ENCODE peak calls at places on chromosomes 13 and 19, in six cellular contexts. U is mesendoderm, W is OCI-LY7, A is Kasumi-1, K is aorta, Z is NCI-H1694. F is an unnamed sample.

GRCh38 chr13:46668302-46668720 is 115.3 kb downstream of the LRCH1 start:
- DNase-seq in U (no peak), Z (no peak), K (peak), A (peak), W (peak), F (no peak)

GRCh38 chr19:8557637-8558238 is 19.5 kb downstream of the MYO1F start:
- DNase-seq in W (no peak), Z (no peak), U (no peak), A (no peak), K (no peak), F (no peak)

GRCh38 chr13:49935171-49936084 is 712 bp downstream of the SPRYD7 start:
- DNase-seq in A (peak), K (no peak), W (peak), Z (peak), U (peak), F (peak)

GRCh38 chr19:17762505-17763229 is 11.4 kb downstream of the FCHO1 start:
- DNase-seq in A (peak), Z (no peak), U (peak), W (peak), K (peak), F (no peak)

GRCh38 chr13:48496796-48497195 is 36.1 kb downstream of the RCBTB2 start:
- DNase-seq in K (no peak), A (no peak), U (no peak), W (no peak), Z (no peak), F (no peak)

GRCh38 chr13:36919206-36919832 is 719 bp downstream of the SMAD9 start:
- DNase-seq in W (peak), K (peak), A (no peak), Z (peak), U (peak), F (peak)

GRCh38 chr19:49636230-49636932 is 3.6 kb downstream of the RRAS start:
- DNase-seq in K (no peak), W (no peak), Z (no peak), A (no peak), U (no peak), F (no peak)

GRCh38 chr19:49809155-49809986 is 3.7 kb downstream of the FUZ start:
- DNase-seq in A (no peak), Z (no peak), U (peak), K (peak), W (peak), F (no peak)

GRCh38 chr19:58584498-58585441 is 11.6 kb upstream of the MZF1 start:
- DNase-seq in W (no peak), K (no peak), U (no peak), Z (no peak), A (no peak), F (no peak)

GRCh38 chr13:31870511-31870910 is 131.2 kb downstream of the RXFP2 start:
- DNase-seq in U (no peak), K (no peak), A (no peak), Z (no peak), W (no peak), F (no peak)

GRCh38 chr19:56071151-56071550 is 49.9 kb downstream of the ZNF787 start:
- DNase-seq in W (peak), A (peak), U (peak), K (no peak), Z (no peak), F (no peak)

GRCh38 chr13:35599385-35599784 is 122.9 kb upstream of the MAB21L1 start:
- DNase-seq in Z (no peak), A (no peak), U (peak), W (no peak), K (no peak), F (no peak)

GRCh38 chr19:12331211-12331941 is 2.1 kb downstream of the ZNF563 start:
- DNase-seq in U (no peak), K (no peak), Z (no peak), A (no peak), W (peak), F (no peak)

GRCh38 chr13:36154567-36155231 is 23.5 kb upstream of the DCLK1 start:
- DNase-seq in W (no peak), Z (no peak), U (peak), A (no peak), K (no peak), F (no peak)

GRCh38 chr19:13024126-13024957 is 29.1 kb downstream of the NFIX start:
- DNase-seq in A (no peak), W (no peak), U (peak), Z (no peak), K (no peak), F (no peak)

GRCh38 chr19:788821-789472 is 8.3 kb upstream of the PTBP1 start:
- DNase-seq in K (no peak), W (no peak), A (no peak), Z (no peak), U (peak), F (no peak)

GRCh38 chr13:75486146-75486545 is 4.2 kb upstream of the TBC1D4 start:
- DNase-seq in U (peak), W (no peak), A (no peak), K (no peak), Z (no peak), F (no peak)

GRCh38 chr19:17683078-17683477 is 5.1 kb downstream of the UNC13A start:
- DNase-seq in U (no peak), Z (no peak), K (no peak), A (no peak), W (no peak), F (no peak)

GRCh38 chr13:30978981-30979956 is 46.8 kb downstream of the TEX26 start:
- DNase-seq in Z (peak), W (peak), U (peak), A (peak), K (no peak), F (no peak)

GRCh38 chr19:33796164-33797100 is at the start of gene KCTD15:
- DNase-seq in U (peak), K (peak), W (peak), Z (no peak), A (peak), F (no peak)

GRCh38 chr19:31742249-31742648 is 393.0 kb upstream of the TSHZ3 start:
- DNase-seq in U (no peak), A (no peak), Z (no peak), W (no peak), K (no peak), F (no peak)

GRCh38 chr13:25886438-25887214 is 165.2 kb downstream of the SHISA2 start:
- DNase-seq in U (no peak), A (no peak), W (no peak), Z (no peak), K (no peak), F (peak)

GRCh38 chr19:42409477-42409876 is 17.7 kb downstream of the LIPE start:
- DNase-seq in U (no peak), W (no peak), K (peak), Z (no peak), A (no peak), F (no peak)

GRCh38 chr19:6421075-6422014 is 3.3 kb downstream of the KHSRP start:
- DNase-seq in Z (no peak), K (no peak), W (no peak), A (no peak), U (no peak), F (no peak)

GRCh38 chr19:41384351-41384750 is 8.0 kb downstream of the TMEM91 start:
- DNase-seq in Z (no peak), U (no peak), K (no peak), A (no peak), W (no peak), F (no peak)

GRCh38 chr13:44224433-44225149 is 149.0 kb upstream of the SERP2 start:
- DNase-seq in A (no peak), Z (no peak), U (no peak), K (no peak), W (no peak), F (no peak)

GRCh38 chr13:32311188-32311897 is 3.8 kb downstream of the ZAR1L start:
- DNase-seq in K (no peak), W (no peak), U (no peak), Z (no peak), A (no peak), F (no peak)

GRCh38 chr13:52738719-52739467 is 727 bp downstream of the CNMD start:
- DNase-seq in U (peak), W (no peak), A (peak), Z (no peak), K (peak), F (no peak)

GRCh38 chr19:41548954-41549688 is 26.8 kb upstream of the CEACAM21 start:
- DNase-seq in K (no peak), U (peak), A (peak), Z (no peak), W (peak), F (no peak)

GRCh38 chr13:41546372-41547252 is 89.3 kb downstream of the RGCC start:
- DNase-seq in W (no peak), Z (no peak), U (no peak), A (no peak), K (no peak), F (peak)

GRCh38 chr19:52535831-52536800 is 8.6 kb downstream of the ZNF808 start:
- DNase-seq in A (no peak), W (peak), Z (no peak), U (peak), K (peak), F (no peak)

GRCh38 chr13:101211261-101211660 is 205.0 kb downstream of the NALCN start:
- DNase-seq in Z (no peak), U (no peak), A (no peak), W (no peak), K (no peak), F (peak)

GRCh38 chr13:113053376-113053775 is 52.2 kb upstream of the F7 start:
- DNase-seq in W (no peak), A (no peak), Z (no peak), U (no peak), K (peak), F (no peak)

F was measured in HTR-8/SVneo.